ENCODE peak calls at places on chromosome 12, in ten cellular contexts. S, K, T, B, F, E, I, C, U and A are unnamed samples.
A peak's percentile ranks its signal among the peaks of the same experiment; 100 is the strongest.

GRCh38 chr12:32309811-32310755 is 89.3 kb upstream of the FGD4 start:
- DNase-seq in I (no peak), F (no peak), B (no peak), C (peak; percentile 36), S (no peak), T (no peak), K (peak; percentile 25), U (no peak), E (no peak), A (no peak)

GRCh38 chr12:129893691-129894090 is 10.1 kb downstream of the TMEM132D start:
- DNase-seq in T (no peak), B (no peak), S (no peak), F (no peak), E (no peak), C (no peak), U (no peak), I (no peak), K (no peak), A (no peak)

GRCh38 chr12:115470977-115471376 is 787.0 kb upstream of the TBX3 start:
- DNase-seq in T (no peak), B (no peak), I (no peak), C (no peak), S (no peak), E (no peak), F (peak; percentile 60), K (no peak), U (no peak), A (no peak)

GRCh38 chr12:8449293-8449944 is 6.3 kb upstream of the CLEC6A start:
- DNase-seq in C (no peak), B (no peak), U (no peak), K (no peak), F (peak; percentile 80), T (no peak), I (no peak), E (no peak), S (peak; percentile 9), A (no peak)

GRCh38 chr12:89962648-89963047 is 254.0 kb upstream of the ATP2B1 start:
- DNase-seq in S (no peak), E (no peak), F (no peak), K (no peak), T (no peak), B (no peak), C (no peak), U (no peak), I (no peak), A (peak; percentile 7)

GRCh38 chr12:24960222-24960855 is 11.4 kb upstream of the BCAT1 start:
- DNase-seq in E (peak; percentile 12), T (no peak), K (no peak), U (peak; percentile 45), C (peak; percentile 68), B (peak; percentile 50), S (peak; percentile 61), F (peak; percentile 84), I (no peak), A (peak; percentile 64)

GRCh38 chr12:124399622-124400021 is 104.7 kb downstream of the RFLNA start:
- DNase-seq in S (peak; percentile 71), T (peak; percentile 15), E (no peak), I (no peak), C (no peak), U (no peak), K (no peak), B (no peak), F (peak; percentile 42), A (no peak)

GRCh38 chr12:124424516-124424905 is 129.6 kb downstream of the RFLNA start:
- DNase-seq in K (no peak), T (no peak), E (no peak), B (no peak), F (no peak), S (no peak), C (no peak), U (no peak), I (no peak), A (no peak)

GRCh38 chr12:47190271-47190750 is 110.6 kb upstream of the AMIGO2 start:
- DNase-seq in E (peak; percentile 1), I (no peak), U (no peak), B (peak; percentile 45), C (no peak), S (no peak), F (peak; percentile 60), K (no peak), T (no peak), A (no peak)

GRCh38 chr12:23550753-23551152 is 398.7 kb downstream of the SOX5 start:
- DNase-seq in E (no peak), U (no peak), C (no peak), F (no peak), K (no peak), T (no peak), B (no peak), I (no peak), S (no peak), A (no peak)

GRCh38 chr12:29578070-29578469 is 80.6 kb upstream of the OVCH1 start:
- DNase-seq in F (no peak), E (no peak), C (peak; percentile 75), S (no peak), I (no peak), K (no peak), U (no peak), T (no peak), B (no peak), A (no peak)

GRCh38 chr12:121792607-121793500 is 634 bp downstream of the RHOF start:
- DNase-seq in K (no peak), B (no peak), U (no peak), F (peak; percentile 59), T (peak; percentile 49), S (no peak), I (no peak), E (no peak), C (no peak), A (no peak)

GRCh38 chr12:101570022-101570421 is 24.7 kb upstream of the MYBPC1 start:
- DNase-seq in K (peak; percentile 19), B (peak; percentile 54), F (peak; percentile 87), S (peak; percentile 12), E (peak; percentile 13), T (no peak), C (peak; percentile 62), U (peak; percentile 34), I (peak; percentile 4), A (peak; percentile 61)

GRCh38 chr12:102486153-102486552 is 5.8 kb upstream of the IGF1 start:
- DNase-seq in I (no peak), E (no peak), F (no peak), K (no peak), S (no peak), T (no peak), B (no peak), C (no peak), U (no peak), A (no peak)

GRCh38 chr12:58710896-58711295 is 209.4 kb downstream of the LRIG3 start:
- DNase-seq in U (no peak), E (no peak), B (no peak), K (no peak), I (no peak), C (no peak), F (no peak), T (no peak), S (no peak), A (no peak)

GRCh38 chr12:123900898-123901376 is 71.7 kb downstream of the CCDC92 start:
- DNase-seq in I (no peak), C (no peak), T (no peak), E (no peak), B (no peak), K (no peak), F (peak; percentile 68), U (peak; percentile 52), S (peak; percentile 58), A (no peak)

GRCh38 chr12:104682790-104683279 is 226.1 kb downstream of the CHST11 start:
- DNase-seq in B (no peak), T (peak; percentile 52), K (no peak), U (no peak), S (no peak), C (no peak), I (no peak), E (no peak), F (no peak), A (no peak)

GRCh38 chr12:109228664-109229063 is 80.4 kb downstream of the FOXN4 start:
- DNase-seq in C (no peak), T (no peak), U (no peak), E (no peak), S (no peak), I (no peak), F (no peak), B (no peak), K (no peak), A (no peak)

GRCh38 chr12:33116284-33116683 is 219.7 kb upstream of the PKP2 start:
- DNase-seq in I (no peak), K (no peak), S (no peak), T (no peak), U (no peak), B (no peak), F (peak; percentile 90), E (no peak), C (no peak), A (no peak)

GRCh38 chr12:132812631-132813305 is 15.9 kb downstream of the GOLGA3 start:
- DNase-seq in S (no peak), I (no peak), E (no peak), B (peak; percentile 8), T (no peak), K (no peak), U (no peak), C (peak; percentile 84), F (no peak), A (no peak)

GRCh38 chr12:12195516-12195915 is 71.3 kb downstream of the LRP6 start:
- DNase-seq in T (no peak), E (no peak), F (no peak), S (no peak), U (no peak), B (peak; percentile 71), I (no peak), K (no peak), C (no peak), A (no peak)

GRCh38 chr12:107352347-107353081 is 259.2 kb upstream of the CRY1 start:
- DNase-seq in K (no peak), F (no peak), T (no peak), B (no peak), U (no peak), C (no peak), S (no peak), I (no peak), E (no peak), A (no peak)

GRCh38 chr12:712172-712863 is 40.1 kb upstream of the WNK1 start:
- DNase-seq in I (no peak), B (no peak), E (no peak), T (no peak), F (peak; percentile 31), U (no peak), K (no peak), S (no peak), C (peak; percentile 15), A (no peak)

GRCh38 chr12:131929530-131930456 is 717 bp downstream of the PUS1 start:
- DNase-seq in I (no peak), B (peak; percentile 30), U (no peak), S (peak; percentile 71), K (no peak), T (peak; percentile 23), F (peak; percentile 42), E (no peak), C (no peak), A (peak; percentile 26)

GRCh38 chr12:98238513-98238912 is 276.9 kb upstream of the TMPO start:
- DNase-seq in K (no peak), E (peak; percentile 45), U (peak; percentile 13), F (no peak), B (peak; percentile 27), I (peak; percentile 14), S (no peak), T (no peak), C (peak; percentile 73), A (peak; percentile 36)

GRCh38 chr12:30818562-30818961 is 63.8 kb upstream of the CAPRIN2 start:
- DNase-seq in K (no peak), T (no peak), B (no peak), I (no peak), U (no peak), F (no peak), E (no peak), S (no peak), C (no peak), A (no peak)

GRCh38 chr12:10285919-10286318 is 21.8 kb upstream of the KLRD1 start:
- DNase-seq in F (no peak), K (no peak), E (no peak), B (no peak), S (no peak), T (no peak), U (no peak), C (no peak), I (no peak), A (no peak)

GRCh38 chr12:32312049-32312670 is 87.2 kb upstream of the FGD4 start:
- DNase-seq in B (peak; percentile 69), E (peak; percentile 31), I (peak; percentile 30), T (no peak), F (peak; percentile 85), C (peak; percentile 84), S (peak; percentile 68), K (peak; percentile 5), U (peak; percentile 38), A (peak; percentile 84)